ENCODE peak calls at places on chromosomes 2 and 18, in nine cellular contexts. A is stimulated activated CD8-positive, alpha-beta memory T cell treated with anti-CD3 and anti-CD28 coated beads, Interleukin-2, amount 100 ng/mL, for 1 hour; O is HTR-8/SVneo; K is activated naive CD4-positive, alpha-beta T cell treated with anti-CD3 and anti-CD28 coated beads, Interleukin-2, amount 10 ng/mL, durations not matched to agents 7 days and 5 days; P is left ventricle myocardium inferior; M is activated T-helper 1 cell treated with anti-CD3 and anti-CD28 coated beads, Interleukin-12 subunit alpha, Interleukin-12 subunit beta, Interleukin-2, Interleukin-4 antibody, amounts not matched to agents 30 ng/mL and 10 ng/mL and 1 ng/mL, durations not matched to agents 14 hours and 24 hours and 36 hours; Y is MV-4-11; T is EL; G is CD4-positive, CD25-positive, alpha-beta regulatory T cell. X is an unnamed sample.

GRCh38 chr2:103161456-103162289 is 399.8 kb downstream of the TMEM182 start:
- DNase-seq in A (no peak), O (peak; percentile 25), P (no peak), G (no peak), Y (peak; percentile 36), M (no peak), K (no peak), T (peak; percentile 2), X (peak; percentile 68)

GRCh38 chr2:138474093-138474834 is 27.3 kb upstream of the SPOPL start:
- DNase-seq in T (no peak), Y (peak; percentile 45), A (no peak), M (no peak), G (no peak), P (no peak), K (no peak), O (no peak), X (peak; percentile 70)

GRCh38 chr18:79940126-79940813 is 11.2 kb downstream of the SLC66A2 start:
- DNase-seq in M (no peak), T (no peak), K (no peak), A (no peak), Y (no peak), O (no peak), G (no peak), P (no peak), X (no peak)

GRCh38 chr2:138235041-138235440 is 266.5 kb upstream of the SPOPL start:
- DNase-seq in T (no peak), G (no peak), Y (no peak), O (no peak), M (no peak), P (no peak), K (no peak), A (no peak), X (no peak)

GRCh38 chr2:27149575-27150405 is 986 bp downstream of the TCF23 start:
- DNase-seq in O (no peak), T (no peak), G (no peak), P (no peak), K (no peak), Y (peak; percentile 51), M (no peak), A (no peak), X (no peak)

GRCh38 chr2:124877065-124877671 is 852.1 kb downstream of the CNTNAP5 start:
- DNase-seq in Y (no peak), M (no peak), P (no peak), G (no peak), A (no peak), T (no peak), O (no peak), K (no peak), X (no peak)

GRCh38 chr2:196823750-196824149 is 14.6 kb upstream of the C2orf66 start:
- DNase-seq in P (no peak), O (peak; percentile 50), A (no peak), Y (peak; percentile 9), T (peak; percentile 81), M (no peak), G (no peak), K (no peak), X (peak; percentile 58)

GRCh38 chr2:235206980-235207579 is 255.3 kb downstream of the SH3BP4 start:
- DNase-seq in K (no peak), Y (no peak), O (no peak), M (no peak), T (no peak), A (no peak), P (no peak), G (no peak), X (no peak)

GRCh38 chr2:66581461-66582363 is 146.8 kb downstream of the MEIS1 start:
- DNase-seq in G (no peak), O (no peak), T (peak; percentile 59), P (no peak), M (no peak), A (no peak), K (no peak), Y (no peak), X (no peak)

GRCh38 chr2:160869411-160869810 is 290.8 kb upstream of the TANK start:
- DNase-seq in A (no peak), Y (peak; percentile 50), T (peak; percentile 83), G (no peak), M (no peak), P (no peak), O (no peak), K (no peak), X (no peak)

GRCh38 chr2:41741951-41742563 is 305.8 kb upstream of the PKDCC start:
- DNase-seq in G (no peak), O (no peak), M (no peak), T (no peak), P (no peak), Y (no peak), A (no peak), K (no peak), X (peak; percentile 27)

GRCh38 chr18:36153203-36153602 is 23.5 kb downstream of the ELP2 start:
- DNase-seq in K (no peak), O (no peak), T (peak; percentile 92), Y (no peak), M (no peak), A (no peak), P (no peak), G (no peak), X (no peak)

GRCh38 chr2:120780402-120780801 is 44.7 kb downstream of the GLI2 start:
- DNase-seq in T (peak; percentile 16), P (no peak), M (no peak), K (no peak), G (no peak), O (no peak), Y (no peak), A (no peak), X (no peak)

GRCh38 chr2:223933098-223933800 is 11.9 kb downstream of the WDFY1 start:
- DNase-seq in Y (no peak), A (no peak), M (no peak), K (no peak), O (no peak), G (no peak), T (no peak), P (no peak), X (no peak)

GRCh38 chr2:209458018-209458979 is 34.5 kb downstream of the MAP2 start:
- DNase-seq in M (no peak), O (no peak), A (no peak), G (no peak), T (no peak), K (no peak), P (no peak), Y (no peak), X (no peak)

GRCh38 chr2:163198972-163199371 is 360.4 kb upstream of the KCNH7 start:
- DNase-seq in P (no peak), K (no peak), O (no peak), A (no peak), G (no peak), Y (no peak), T (no peak), M (no peak), X (no peak)

GRCh38 chr2:66576381-66577330 is 141.7 kb downstream of the MEIS1 start:
- DNase-seq in T (peak; percentile 62), P (no peak), G (no peak), O (peak; percentile 27), K (no peak), M (no peak), Y (peak; percentile 17), A (no peak), X (no peak)

GRCh38 chr2:212532585-212532984 is 6.0 kb downstream of the ERBB4 start:
- DNase-seq in G (no peak), M (no peak), K (no peak), Y (no peak), A (no peak), P (no peak), O (no peak), T (no peak), X (peak; percentile 4)

GRCh38 chr18:47587587-47587986 is 336.1 kb upstream of the SKOR2 start:
- DNase-seq in G (no peak), P (no peak), O (no peak), T (no peak), A (no peak), M (no peak), Y (no peak), K (no peak), X (no peak)

GRCh38 chr2:9538000-9538507 is 17.6 kb downstream of the ADAM17 start:
- DNase-seq in T (peak; percentile 17), G (no peak), A (no peak), K (no peak), P (no peak), M (no peak), Y (peak; percentile 96), O (peak; percentile 23), X (peak; percentile 48)

GRCh38 chr18:39945076-39945475 is 2010.0 kb upstream of the PIK3C3 start:
- DNase-seq in Y (no peak), O (no peak), M (no peak), P (no peak), G (no peak), A (no peak), T (no peak), K (no peak), X (no peak)